ENCODE peak calls at places on chromosome 22, in seven cellular contexts. I is hepatocyte, O is HCT116, A is GM23248, Q is MM.1S, H is GM23338, L is PC-9. C is an unnamed sample. For H3K9me2, the result is how much of the 10 kb centered on the place peaks cover.

GRCh38 chr22:37910863-37911262 is 4.8 kb downstream of the MICALL1 start:
- DNase-seq in I (no peak), O (no peak), A (no peak), Q (no peak), H (no peak), L (no peak), C (no peak)

GRCh38 chr22:37017356-37017755 is 1.9 kb downstream of the TST start:
- DNase-seq in I (no peak), O (no peak), A (no peak), Q (no peak), H (no peak), L (no peak), C (no peak)

GRCh38 chr22:24965822-24966626 is 13.5 kb downstream of the KIAA1671 start:
- DNase-seq in I (no peak), O (no peak), A (no peak), Q (peak), H (no peak), L (peak), C (peak)

GRCh38 chr22:49052023-49052538 is 775.6 kb downstream of the BRD1 start:
- DNase-seq in I (no peak), O (no peak), A (no peak), Q (no peak), H (no peak), L (no peak), C (no peak)

GRCh38 chr22:24968066-24968561 is 15.6 kb downstream of the KIAA1671 start:
- DNase-seq in I (no peak), O (peak), A (peak), Q (no peak), H (peak), L (peak), C (peak)

GRCh38 chr22:37999640-38000272 is 15.4 kb upstream of the SOX10 start:
- DNase-seq in I (no peak), O (peak), A (peak), Q (no peak), H (no peak), L (peak), C (peak)

GRCh38 chr22:30373331-30374325 is 13.6 kb downstream of the RNF215 start:
- DNase-seq in I (no peak), O (no peak), A (no peak), Q (no peak), H (no peak), L (no peak), C (peak)

GRCh38 chr22:21989049-21989448 is 6.5 kb upstream of the TOP3B start:
- DNase-seq in I (no peak), O (no peak), A (no peak), Q (no peak), H (no peak), L (no peak), C (no peak)

GRCh38 chr22:37777122-37777687 is 30.5 kb upstream of the GCAT start:
- DNase-seq in I (peak), O (peak), A (peak), Q (peak), H (peak), L (peak), C (peak)

GRCh38 chr22:42680648-42681047 is 31.5 kb upstream of the CYB5R3 start:
- DNase-seq in I (no peak), O (peak), A (peak), Q (no peak), H (no peak), L (peak), C (peak)

GRCh38 chr22:48405741-48406140 is 1421.9 kb downstream of the BRD1 start:
- DNase-seq in I (no peak), O (no peak), A (peak), Q (no peak), H (no peak), L (no peak), C (no peak)

GRCh38 chr22:31343235-31344191 is 2.6 kb downstream of the PATZ1 start:
- DNase-seq in I (peak), O (no peak), A (no peak), Q (no peak), H (peak), L (peak), C (peak)

GRCh38 chr22:26564181-26564580 is 25.8 kb downstream of the TPST2 start:
- DNase-seq in I (no peak), O (no peak), A (no peak), Q (no peak), H (no peak), L (no peak), C (no peak)

GRCh38 chr22:37449281-37449680 is 22.0 kb upstream of the ELFN2 start:
- DNase-seq in I (no peak), O (no peak), A (no peak), Q (no peak), H (no peak), L (no peak), C (no peak)

GRCh38 chr22:43228330-43228729 is 41.4 kb upstream of the TTLL12 start:
- DNase-seq in I (peak), O (peak), A (peak), Q (no peak), H (peak), L (peak), C (peak)

GRCh38 chr22:47187558-47187957 is 425.1 kb downstream of the TBC1D22A start:
- DNase-seq in I (no peak), O (no peak), A (no peak), Q (no peak), H (no peak), L (no peak), C (no peak)

GRCh38 chr22:17581056-17581455 is 17.8 kb downstream of the SLC25A18 start:
- DNase-seq in I (no peak), O (no peak), A (no peak), Q (no peak), H (no peak), L (no peak), C (no peak)

GRCh38 chr22:38820021-38820420 is 23.8 kb downstream of the NPTXR start:
- DNase-seq in I (no peak), O (no peak), A (no peak), Q (no peak), H (peak), L (no peak), C (no peak)

GRCh38 chr22:44382461-44383038 is 69.8 kb upstream of the SHISAL1 start:
- DNase-seq in I (no peak), O (no peak), A (no peak), Q (no peak), H (no peak), L (no peak), C (no peak)

GRCh38 chr22:20793386-20794131 is 19.6 kb downstream of the SERPIND1 start:
- DNase-seq in I (no peak), O (no peak), A (peak), Q (no peak), H (no peak), L (no peak), C (no peak)

GRCh38 chr22:21766933-21767462 is 31.4 kb upstream of the YPEL1 start:
- DNase-seq in I (no peak), O (no peak), A (no peak), Q (no peak), H (no peak), L (no peak), C (no peak)

GRCh38 chr22:48941903-48942625 is 885.6 kb downstream of the BRD1 start:
- DNase-seq in I (no peak), O (no peak), A (no peak), Q (no peak), H (no peak), L (no peak), C (no peak)

GRCh38 chr22:42990131-42990838 is 24.7 kb downstream of the PACSIN2 start:
- DNase-seq in I (peak), O (no peak), A (peak), Q (no peak), H (peak), L (peak), C (peak)

GRCh38 chr22:26406118-26406517 is 22.9 kb upstream of the ASPHD2 start:
- DNase-seq in I (no peak), O (no peak), A (peak), Q (no peak), H (peak), L (no peak), C (peak)

GRCh38 chr22:31248138-31248745 is 36.1 kb downstream of the LIMK2 start:
- DNase-seq in I (peak), O (no peak), A (peak), Q (peak), H (peak), L (peak), C (peak)

GRCh38 chr22:36343070-36343719 is 44.6 kb downstream of the MYH9 start:
- DNase-seq in I (no peak), O (no peak), A (no peak), Q (no peak), H (no peak), L (no peak), C (no peak)

GRCh38 chr22:26134654-26135330 is 34.5 kb upstream of the SEZ6L start:
- DNase-seq in I (peak), O (peak), A (no peak), Q (peak), H (peak), L (no peak), C (no peak)

GRCh38 chr22:31825513-31825912 is 71.7 kb downstream of the DEPDC5 start:
- DNase-seq in I (no peak), O (no peak), A (peak), Q (no peak), H (no peak), L (no peak), C (no peak)

GRCh38 chr22:25141994-25142620 is 57.6 kb upstream of the CRYBB3 start:
- DNase-seq in I (no peak), O (no peak), A (no peak), Q (no peak), H (peak), L (no peak), C (no peak)

GRCh38 chr22:33221566-33221965 is 163.4 kb upstream of the SYN3 start:
- DNase-seq in I (no peak), O (no peak), A (peak), Q (no peak), H (no peak), L (no peak), C (no peak)

GRCh38 chr22:29116397-29117123 is 43.7 kb downstream of the KREMEN1 start:
- DNase-seq in I (no peak), O (no peak), A (no peak), Q (no peak), H (no peak), L (no peak), C (no peak)

GRCh38 chr22:17199131-17199731 is 20.0 kb downstream of the ADA2 start:
- DNase-seq in I (peak), O (no peak), A (peak), Q (no peak), H (peak), L (no peak), C (no peak)

GRCh38 chr22:43392385-43392989 is 19.3 kb upstream of the MPPED1 start:
- DNase-seq in I (no peak), O (no peak), A (no peak), Q (no peak), H (no peak), L (no peak), C (no peak)

GRCh38 chr22:29457730-29458129 is 19.3 kb downstream of the RFPL1 start:
- DNase-seq in I (peak), O (peak), A (peak), Q (peak), H (peak), L (no peak), C (peak)

GRCh38 chr22:22408731-22409696 is 99.5 kb downstream of the ZNF280B start:
- DNase-seq in I (peak), O (peak), A (peak), Q (peak), H (peak), L (no peak), C (peak)

GRCh38 chr22:37492428-37493344 is 6.5 kb upstream of the MFNG start:
- DNase-seq in I (no peak), O (no peak), A (peak), Q (peak), H (peak), L (peak), C (peak)

GRCh38 chr22:43833286-43834240 is 21.5 kb upstream of the EFCAB6 start:
- DNase-seq in I (no peak), O (no peak), A (no peak), Q (no peak), H (no peak), L (no peak), C (no peak)

GRCh38 chr22:29074276-29074625 is 1.4 kb downstream of the KREMEN1 start:
- DNase-seq in I (no peak), O (no peak), A (peak), Q (no peak), H (peak), L (no peak), C (no peak)

DNA sequence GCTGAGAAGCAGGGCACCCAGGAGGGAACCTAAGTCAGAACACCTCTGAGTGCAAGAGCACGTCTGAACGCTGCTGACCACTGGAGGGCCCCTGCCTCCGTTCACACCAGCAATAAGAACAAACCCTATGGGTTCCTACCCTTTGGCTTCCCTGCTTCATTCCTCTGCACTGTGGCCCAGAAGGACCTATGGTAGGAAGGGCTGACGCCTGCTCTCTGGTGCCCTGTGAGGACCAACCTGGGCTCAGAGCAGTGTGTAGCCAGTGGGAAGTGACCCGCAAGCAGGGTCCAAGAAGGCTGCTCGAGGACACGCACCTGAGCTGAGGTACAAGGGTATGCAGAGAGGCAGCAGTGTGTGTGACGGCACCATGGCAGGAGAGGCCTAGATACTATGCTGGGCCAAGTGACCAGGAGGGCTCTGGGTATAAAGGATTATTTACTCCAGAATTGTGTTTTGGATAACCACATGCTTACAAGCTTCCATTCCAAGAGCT is 68.8 kb upstream of the CLTCL1 start:
- DNase-seq in I (no peak), O (no peak), A (no peak), Q (no peak), H (peak), L (no peak), C (no peak)
- H3K9me2 ChIP-seq in I (under half), O (under half), A (under half), Q (under half), H (under half), L (under half), C (under half)

GRCh38 chr22:46027219-46028068 is 50.5 kb upstream of the WNT7B start:
- DNase-seq in I (peak), O (no peak), A (peak), Q (peak), H (peak), L (peak), C (no peak)
- TF ChIP-seq EZH2 in I (peak), O (no peak), A (no peak), Q (no peak), H (peak), L (peak), C (no peak)

DNA sequence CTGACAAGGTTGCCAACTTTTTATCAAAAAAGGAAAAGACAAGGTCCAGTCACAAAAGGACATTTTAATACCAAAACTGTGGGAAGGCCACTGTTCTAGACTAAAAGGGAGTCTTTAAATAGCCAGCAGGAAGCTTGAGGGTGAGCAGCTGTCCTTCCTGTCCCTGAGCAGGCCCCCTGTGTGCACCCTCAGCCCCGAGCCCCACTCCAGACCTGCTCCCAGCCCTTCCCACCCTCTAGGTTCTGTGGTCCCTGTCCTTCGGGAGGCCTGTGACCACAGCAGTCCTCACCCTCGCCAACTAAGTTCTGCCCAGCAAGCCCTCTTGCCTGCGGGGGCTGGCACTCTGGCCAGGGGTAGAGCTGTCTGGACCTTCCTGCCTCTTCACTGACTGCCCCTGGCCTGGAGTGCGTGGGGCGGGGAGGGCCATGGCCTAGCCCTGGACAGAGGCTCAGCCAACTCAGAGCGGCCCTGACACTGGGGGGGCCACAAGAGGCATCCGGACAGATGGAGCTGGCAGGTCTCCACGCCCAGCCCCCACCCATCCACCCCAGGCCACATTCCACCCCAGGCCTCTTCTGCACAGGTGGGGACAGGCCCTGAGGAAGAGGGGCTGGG is 1.6 kb upstream of the PLXNB2 start:
- DNase-seq in I (no peak), O (no peak), A (no peak), Q (no peak), H (no peak), L (no peak), C (no peak)
- H3K9me2 ChIP-seq in I (under half), O (under half), A (under half), Q (under half), H (under half), L (under half), C (under half)

DNA sequence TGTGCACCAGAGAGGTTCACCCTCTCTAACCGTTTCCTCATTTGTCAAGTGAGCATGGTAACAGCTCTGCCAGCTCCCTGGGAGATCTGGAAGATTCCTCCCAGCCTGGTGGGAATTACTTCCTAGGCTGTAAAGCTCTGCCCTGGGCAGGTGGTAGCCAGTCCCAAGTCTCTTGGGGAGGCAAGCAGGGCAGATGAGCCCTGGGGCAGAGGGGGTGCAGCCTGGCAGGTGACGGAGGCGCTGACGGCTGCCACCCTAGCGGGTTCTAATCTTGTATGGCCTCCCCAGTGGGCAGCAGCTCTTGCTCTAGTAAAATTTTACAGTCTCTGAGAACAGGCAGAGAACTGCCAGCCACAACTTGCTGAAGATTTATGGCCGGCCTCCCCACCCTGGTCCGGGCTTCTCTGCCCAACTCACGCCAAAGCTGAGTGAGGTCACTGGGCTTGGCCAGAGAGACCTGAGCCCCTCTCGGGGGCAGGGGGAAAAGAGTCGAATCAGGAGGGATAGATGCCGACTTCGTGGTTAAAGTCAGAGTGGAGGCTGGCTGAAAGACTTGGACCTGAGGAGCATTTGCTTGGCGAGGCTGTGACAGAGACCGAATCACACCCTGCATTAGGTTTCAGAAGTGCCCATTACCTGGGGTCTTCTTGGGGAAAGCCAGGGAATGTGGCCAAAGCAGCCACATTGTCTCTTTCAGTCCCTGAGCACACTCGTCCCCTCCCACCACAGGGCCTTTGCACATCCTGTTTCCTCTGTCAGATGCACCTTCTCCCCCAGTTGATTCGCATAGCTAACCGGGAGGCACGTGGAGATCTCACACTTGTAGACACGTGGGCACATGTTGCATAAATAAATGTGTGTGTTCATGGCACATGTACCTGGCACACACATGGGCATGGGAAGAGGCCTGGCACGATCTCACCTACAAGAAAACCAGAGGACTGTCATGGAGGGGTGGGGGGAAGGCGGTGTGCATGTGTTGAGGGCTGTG is 188.2 kb downstream of the MN1 start:
- DNase-seq in I (no peak), O (no peak), A (peak), Q (no peak), H (no peak), L (no peak), C (no peak)
- TF ChIP-seq EZH2 in I (no peak), O (no peak), A (peak), Q (no peak), H (no peak), L (no peak), C (no peak)

GRCh38 chr22:19448739-19449421 is 1.4 kb upstream of the C22orf39 start:
- DNase-seq in I (no peak), O (no peak), A (no peak), Q (peak), H (no peak), L (no peak), C (no peak)
- H3K9me2 ChIP-seq in I (under half), O (under half), A (under half), Q (under half), H (under half), L (under half), C (under half)

DNA sequence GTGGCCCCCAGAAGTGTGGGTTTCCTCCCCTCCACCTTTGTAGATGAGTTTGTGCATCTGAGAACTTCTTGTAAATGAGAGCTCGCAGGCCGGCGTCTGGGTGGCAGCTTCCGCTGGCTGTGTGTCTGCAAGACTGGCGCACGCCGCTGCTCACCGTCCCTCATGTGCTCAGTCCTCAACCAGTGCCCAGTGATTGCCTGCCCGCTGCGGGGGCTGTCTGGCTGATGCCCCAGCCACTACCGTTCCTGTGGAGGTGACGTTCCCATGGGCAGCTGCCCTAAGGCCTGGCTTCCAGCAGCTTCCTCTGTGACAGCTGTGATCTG is 8.8 kb downstream of the TBX1 start:
- DNase-seq in I (no peak), O (no peak), A (no peak), Q (no peak), H (no peak), L (no peak), C (no peak)
- TF ChIP-seq EZH2 in I (no peak), O (no peak), A (no peak), Q (no peak), H (no peak), L (no peak), C (no peak)

DNA sequence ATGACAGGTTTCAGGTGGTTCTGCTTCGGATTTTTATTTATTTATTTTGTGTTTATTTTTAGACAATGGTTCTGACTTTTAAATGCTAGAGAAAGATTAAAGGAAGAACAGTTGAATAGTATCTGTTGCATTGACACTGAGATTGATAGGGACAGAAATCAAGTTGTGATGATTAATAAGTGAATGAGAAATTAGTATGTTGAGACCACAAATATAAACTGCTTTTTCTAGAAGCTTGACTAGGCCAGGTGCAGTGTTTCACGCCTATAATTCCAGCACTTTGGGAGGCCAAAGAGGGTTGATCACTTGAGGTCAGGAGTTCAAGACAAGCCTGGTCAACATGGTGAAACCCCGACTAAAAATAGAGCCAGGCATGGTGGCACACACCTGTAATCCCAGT is 65.1 kb upstream of the TNRC6B start:
- DNase-seq in I (no peak), O (no peak), A (no peak), Q (no peak), H (no peak), L (no peak), C (no peak)
- H3K9me2 ChIP-seq in I (under half), O (under half), A (under half), Q (under half), H (under half), L (under half), C (under half)

C was measured in PC-3.